ENCODE peak calls at places on chromosomes 11 and 22, in nine cellular contexts. J, X, A, T, U, C, I, P and D are unnamed samples.

GRCh38 chr11:2825261-2825885 is 60.2 kb downstream of the CDKN1C start:
- DNase-seq in T (peak), U (peak), J (no peak), P (no peak), A (peak), X (peak), I (peak), C (peak), D (peak)

GRCh38 chr11:69539416-69540117 is 58.1 kb downstream of the LINC01488 start:
- DNase-seq in A (peak), C (no peak), P (no peak), I (peak), U (no peak), X (no peak), J (no peak), T (peak), D (no peak)

GRCh38 chr11:118634435-118635236 is 27.2 kb downstream of the PHLDB1 start:
- DNase-seq in U (no peak), A (peak), P (peak), J (no peak), C (peak), X (peak), I (peak), T (no peak), D (peak)

GRCh38 chr11:66546368-66546965 is at the start of gene ACTN3:
- DNase-seq in I (peak), J (no peak), P (peak), A (peak), U (no peak), T (no peak), C (no peak), X (no peak), D (peak)

GRCh38 chr11:113553905-113554304 is 78.7 kb upstream of the DRD2 start:
- DNase-seq in T (no peak), J (no peak), P (peak), X (no peak), U (no peak), I (no peak), C (no peak), A (no peak), D (no peak)

GRCh38 chr22:41327124-41327523 is 25.8 kb downstream of the ZC3H7B start:
- DNase-seq in P (no peak), X (no peak), U (no peak), C (no peak), I (no peak), J (no peak), A (no peak), T (no peak), D (no peak)

GRCh38 chr22:38754247-38755154 is 1.3 kb downstream of the SUN2 start:
- DNase-seq in T (peak), J (no peak), C (peak), U (no peak), A (peak), X (peak), P (peak), I (peak), D (peak)

GRCh38 chr22:24510694-24511625 is 15.8 kb downstream of the UPB1 start:
- DNase-seq in I (peak), T (no peak), X (peak), A (no peak), C (peak), U (no peak), P (peak), J (no peak), D (peak)

GRCh38 chr22:38221407-38221806 is 19.6 kb downstream of the MAFF start:
- DNase-seq in X (no peak), P (no peak), U (no peak), J (no peak), T (no peak), I (no peak), C (no peak), A (no peak), D (no peak)

GRCh38 chr11:61911701-61912529 is 5.5 kb downstream of the RAB3IL1 start:
- DNase-seq in U (no peak), A (peak), P (no peak), X (no peak), T (no peak), C (no peak), J (no peak), I (peak), D (no peak)

GRCh38 chr11:66856496-66857233 is at the start of gene LRFN4:
- DNase-seq in J (peak), A (peak), C (no peak), T (no peak), U (no peak), P (peak), I (peak), X (no peak), D (no peak)

GRCh38 chr11:122646549-122647340 is 8.8 kb upstream of the UBASH3B start:
- DNase-seq in J (no peak), A (no peak), C (peak), X (peak), I (no peak), T (no peak), U (no peak), P (no peak), D (peak)

GRCh38 chr22:36056980-36057379 is 28.4 kb upstream of the RBFOX2 start:
- DNase-seq in U (no peak), P (no peak), J (no peak), I (no peak), A (no peak), X (peak), T (no peak), C (no peak), D (no peak)

DNA sequence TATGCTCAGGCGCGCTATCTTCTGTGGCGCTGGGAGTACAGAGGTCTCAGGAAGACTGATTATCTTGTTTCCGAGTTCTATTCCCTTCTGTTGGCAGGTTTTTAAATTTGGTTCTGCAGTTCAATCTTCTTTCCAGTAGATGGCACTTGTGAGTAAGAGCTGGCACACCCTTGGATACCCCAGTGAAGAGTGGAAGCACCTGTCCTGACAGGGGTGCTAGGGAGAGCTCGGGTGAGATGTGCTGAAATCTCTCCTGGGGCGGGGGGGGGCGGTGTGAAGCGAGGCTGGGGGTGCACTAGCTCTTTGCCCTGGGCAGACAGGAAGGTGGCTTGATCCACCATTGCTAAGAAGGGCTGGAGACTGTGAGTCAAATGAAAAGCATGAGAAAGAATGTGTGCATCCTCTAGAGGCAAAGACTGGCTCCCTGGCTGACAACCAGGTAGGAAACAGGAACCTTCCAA is 679.9 kb upstream of the CCDC179 start:
- DNase-seq in T (no peak), U (no peak), A (peak), P (peak), C (peak), J (peak), I (no peak), X (peak), D (peak)
- TF ChIP-seq CTCF in T (no peak), U (peak), A (peak), P (peak), C (peak), J (peak), I (peak), X (peak), D (peak)

GRCh38 chr11:126355324-126355925 is at the start of gene ST3GAL4:
- DNase-seq in P (peak), I (peak), X (peak), C (peak), U (no peak), J (peak), T (peak), A (peak), D (peak)
- H3K4me3 ChIP-seq in P (peak), I (peak), X (peak), C (peak), U (peak), J (peak), T (peak), A (peak), D (peak)

DNA sequence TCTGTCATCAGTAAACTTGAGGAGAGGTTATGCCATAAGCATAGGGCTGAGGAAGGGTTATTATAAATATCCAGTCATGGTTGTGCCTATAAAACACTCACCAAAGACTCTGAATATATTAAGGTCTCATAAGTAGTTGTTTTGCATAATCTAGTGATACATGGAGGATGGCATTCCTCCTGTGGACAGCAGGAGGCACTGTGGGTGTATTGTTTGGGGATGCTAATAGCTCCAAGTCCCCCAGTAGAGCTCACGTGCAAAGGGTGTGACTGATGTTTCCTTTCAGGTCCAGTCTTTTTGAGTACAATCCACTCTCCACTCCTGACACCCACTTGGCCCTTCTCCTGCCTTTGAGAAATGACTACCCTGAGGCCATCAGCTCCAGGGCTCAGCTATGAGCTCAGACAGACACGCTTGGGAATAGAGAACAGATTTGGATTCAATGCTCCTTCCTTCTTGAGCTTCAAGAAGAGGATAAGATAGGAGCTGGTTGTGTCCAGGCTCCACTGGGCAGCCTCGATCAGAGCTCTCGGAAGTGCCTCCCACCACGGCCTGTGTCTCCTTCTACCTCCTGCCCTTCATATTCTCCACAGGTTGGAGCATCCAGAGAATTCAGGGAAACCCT is 85.2 kb upstream of the IGLL5 start:
- DNase-seq in I (no peak), P (no peak), A (no peak), J (no peak), X (no peak), C (no peak), T (no peak), U (no peak), D (no peak)
- TF ChIP-seq CTCF in I (peak), P (peak), A (no peak), J (no peak), X (no peak), C (peak), T (no peak), U (peak), D (peak)

DNA sequence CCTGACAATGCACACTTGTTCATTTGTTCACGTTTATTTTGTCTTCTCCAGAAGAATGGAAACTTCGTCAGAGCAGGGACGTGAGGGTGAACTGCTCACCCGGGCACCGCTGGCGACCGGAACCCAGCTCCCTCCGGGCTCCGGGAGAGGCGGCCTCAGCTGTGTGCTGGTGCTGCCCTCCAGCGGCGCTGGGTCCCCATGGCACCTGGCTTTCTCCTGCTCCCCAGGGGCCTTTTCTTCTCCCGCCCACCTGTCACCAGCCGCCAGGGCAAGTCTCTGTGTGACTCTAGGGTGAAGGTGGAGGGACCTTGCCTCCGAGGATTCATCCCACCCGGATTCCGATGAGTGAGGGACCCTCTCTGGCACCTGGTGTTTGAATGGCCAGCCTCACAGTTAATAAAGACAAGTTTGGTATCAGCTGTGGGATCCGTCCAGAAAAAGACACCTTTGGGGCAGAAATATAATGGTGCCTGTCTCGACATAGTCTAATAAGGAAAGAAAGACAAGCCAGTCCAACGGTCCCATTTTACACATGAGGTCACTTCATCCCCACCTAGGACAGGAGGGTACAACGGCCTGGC is 32.9 kb upstream of the SLC35C1 start:
- DNase-seq in J (peak), U (peak), I (peak), P (peak), A (peak), C (peak), T (peak), X (peak), D (peak)
- H3K4me3 ChIP-seq in J (peak), U (peak), I (peak), P (peak), A (peak), C (peak), T (peak), X (peak), D (peak)